ENCODE peak calls at places on chromosomes 13 and 19, in seven cellular contexts. D is AG09319, Y is germinal center, E is NCI-H1417 treated with DMSO at 0.1 percent for 48 hours, K is dermis blood vessel endothelial cell, O is HepG2, W is upper lobe of right lung. B is an unnamed sample.

GRCh38 chr13:42364613-42365000 is 92.7 kb downstream of the AKAP11 start:
- DNase-seq in D (no peak), Y (no peak), E (no peak), K (no peak), O (no peak), W (no peak), B (peak; percentile 39)

GRCh38 chr13:88176231-88176630 is 505.1 kb downstream of the SLITRK5 start:
- DNase-seq in D (no peak), Y (no peak), E (no peak), K (no peak), O (no peak), W (no peak), B (no peak)

GRCh38 chr19:7533281-7533819 is 2.2 kb upstream of the PNPLA6 start:
- DNase-seq in D (peak; percentile 41), Y (no peak), E (no peak), K (peak; percentile 70), O (no peak), W (peak; percentile 84), B (peak; percentile 64)

GRCh38 chr19:46716013-46716671 is 772 bp downstream of the PRKD2 start:
- DNase-seq in D (no peak), Y (no peak), E (no peak), K (no peak), O (no peak), W (no peak), B (no peak)

GRCh38 chr13:25971499-25972145 is 80.2 kb downstream of the SHISA2 start:
- DNase-seq in D (no peak), Y (no peak), E (no peak), K (no peak), O (no peak), W (no peak), B (no peak)

GRCh38 chr13:23350009-23350408 is 83.5 kb downstream of the SACS start:
- DNase-seq in D (no peak), Y (no peak), E (no peak), K (peak; percentile 54), O (no peak), W (no peak), B (no peak)

GRCh38 chr19:13689050-13689449 is 75.3 kb upstream of the MRI1 start:
- DNase-seq in D (no peak), Y (peak; percentile 47), E (no peak), K (peak; percentile 51), O (peak; percentile 7), W (no peak), B (peak; percentile 71)

GRCh38 chr19:32916969-32917611 is 47.5 kb upstream of the SLC7A9 start:
- DNase-seq in D (no peak), Y (no peak), E (no peak), K (peak; percentile 66), O (no peak), W (no peak), B (no peak)

GRCh38 chr13:110225609-110226008 is 81.3 kb downstream of the COL4A1 start:
- DNase-seq in D (no peak), Y (no peak), E (no peak), K (no peak), O (no peak), W (no peak), B (no peak)

GRCh38 chr19:7507884-7508283 is 8.0 kb upstream of the ZNF358 start:
- DNase-seq in D (peak; percentile 40), Y (no peak), E (no peak), K (peak; percentile 89), O (peak; percentile 26), W (peak; percentile 89), B (peak; percentile 63)

GRCh38 chr19:18286973-18287635 is 5.7 kb upstream of the JUND start:
- DNase-seq in D (no peak), Y (no peak), E (no peak), K (no peak), O (no peak), W (no peak), B (no peak)

GRCh38 chr19:11494634-11495285 is 10.9 kb downstream of the ZNF653 start:
- DNase-seq in D (no peak), Y (no peak), E (no peak), K (no peak), O (no peak), W (no peak), B (no peak)

GRCh38 chr19:50777830-50778303 is 7.6 kb downstream of the GPR32 start:
- DNase-seq in D (no peak), Y (no peak), E (no peak), K (no peak), O (no peak), W (no peak), B (peak; percentile 85)

GRCh38 chr19:55584871-55585270 is 4.2 kb upstream of the ZNF579 start:
- DNase-seq in D (no peak), Y (no peak), E (no peak), K (no peak), O (no peak), W (no peak), B (no peak)

GRCh38 chr19:40597329-40597838 is 3.8 kb upstream of the LTBP4 start:
- DNase-seq in D (no peak), Y (no peak), E (no peak), K (no peak), O (no peak), W (no peak), B (no peak)

GRCh38 chr13:48864100-48864499 is 111.6 kb upstream of the FNDC3A start:
- DNase-seq in D (no peak), Y (no peak), E (no peak), K (no peak), O (no peak), W (no peak), B (no peak)

GRCh38 chr13:110634558-110634957 is 19.2 kb downstream of the NAXD start:
- DNase-seq in D (no peak), Y (no peak), E (no peak), K (no peak), O (no peak), W (no peak), B (peak; percentile 61)

B was measured in A673.